ENCODE peak calls at places on chromosomes 5 and 9, in nine cellular contexts. B, E, M, A, S, O, G, F and K are unnamed samples.

GRCh38 chr9:532707-533106 is 308.8 kb upstream of the DMRT1 start:
- DNase-seq in B (no peak), E (no peak), M (no peak), A (no peak), S (no peak), O (no peak), G (no peak), F (no peak), K (no peak)

GRCh38 chr5:174532453-174533126 is 191.8 kb upstream of the MSX2 start:
- DNase-seq in B (no peak), E (no peak), M (peak), A (peak), S (no peak), O (peak), G (no peak), F (no peak), K (peak)

GRCh38 chr5:93755716-93756115 is 14.3 kb upstream of the POU5F2 start:
- DNase-seq in B (no peak), E (no peak), M (no peak), A (no peak), S (no peak), O (no peak), G (no peak), F (no peak), K (no peak)

GRCh38 chr9:131397100-131397790 is 3.4 kb downstream of the PRRC2B start:
- DNase-seq in B (no peak), E (peak), M (peak), A (no peak), S (no peak), O (no peak), G (no peak), F (no peak), K (no peak)

GRCh38 chr9:129610473-129611301 is 10.2 kb downstream of the C9orf50 start:
- DNase-seq in B (peak), E (peak), M (peak), A (peak), S (peak), O (peak), G (peak), F (peak), K (no peak)

GRCh38 chr5:146042628-146043279 is 62.6 kb downstream of the PLAC8L1 start:
- DNase-seq in B (no peak), E (no peak), M (peak), A (peak), S (no peak), O (no peak), G (no peak), F (no peak), K (no peak)

GRCh38 chr5:126624534-126624933 is 23.8 kb downstream of the PHAX start:
- DNase-seq in B (no peak), E (no peak), M (peak), A (peak), S (no peak), O (no peak), G (no peak), F (no peak), K (no peak)

GRCh38 chr5:55597014-55597981 is 62.5 kb upstream of the PLPP1 start:
- DNase-seq in B (no peak), E (no peak), M (peak), A (peak), S (no peak), O (no peak), G (no peak), F (no peak), K (no peak)

GRCh38 chr5:150299571-150300327 is 3.0 kb downstream of the ARSI start:
- DNase-seq in B (no peak), E (no peak), M (peak), A (peak), S (no peak), O (no peak), G (no peak), F (no peak), K (no peak)

GRCh38 chr5:79959407-79959806 is 31.7 kb downstream of the MTX3 start:
- DNase-seq in B (no peak), E (no peak), M (no peak), A (no peak), S (no peak), O (no peak), G (no peak), F (no peak), K (no peak)

GRCh38 chr9:129011170-129011569 is 17.0 kb downstream of the SH3GLB2 start:
- DNase-seq in B (no peak), E (no peak), M (no peak), A (no peak), S (no peak), O (no peak), G (no peak), F (no peak), K (no peak)

GRCh38 chr5:156391139-156391538 is 64.2 kb downstream of the SGCD start:
- DNase-seq in B (no peak), E (no peak), M (peak), A (no peak), S (no peak), O (no peak), G (no peak), F (no peak), K (no peak)

GRCh38 chr5:40646286-40646685 is 33.4 kb upstream of the PTGER4 start:
- DNase-seq in B (no peak), E (no peak), M (no peak), A (peak), S (no peak), O (no peak), G (no peak), F (no peak), K (no peak)

GRCh38 chr5:179699640-179700298 is 1.0 kb downstream of the CANX start:
- DNase-seq in B (no peak), E (peak), M (peak), A (peak), S (peak), O (peak), G (no peak), F (no peak), K (no peak)

GRCh38 chr9:91082709-91083108 is 279.0 kb downstream of the AUH start:
- DNase-seq in B (no peak), E (no peak), M (no peak), A (no peak), S (no peak), O (no peak), G (no peak), F (no peak), K (no peak)

GRCh38 chr5:135235551-135236100 is 163.4 kb downstream of the MACROH2A1 start:
- DNase-seq in B (no peak), E (no peak), M (no peak), A (no peak), S (no peak), O (no peak), G (no peak), F (no peak), K (no peak)

GRCh38 chr5:137733922-137734695 is 1.8 kb downstream of the KLHL3 start:
- DNase-seq in B (no peak), E (no peak), M (no peak), A (no peak), S (no peak), O (no peak), G (no peak), F (no peak), K (no peak)

GRCh38 chr9:137444106-137444790 is 3.1 kb upstream of the ENTPD8 start:
- DNase-seq in B (no peak), E (no peak), M (no peak), A (no peak), S (no peak), O (no peak), G (no peak), F (no peak), K (no peak)

GRCh38 chr9:109574061-109574882 is 76.2 kb upstream of the PTPN3 start:
- DNase-seq in B (no peak), E (peak), M (peak), A (peak), S (no peak), O (peak), G (no peak), F (no peak), K (no peak)

GRCh38 chr9:83154821-83155220 is 91.9 kb upstream of the RASEF start:
- DNase-seq in B (no peak), E (no peak), M (peak), A (peak), S (no peak), O (no peak), G (no peak), F (no peak), K (no peak)

GRCh38 chr9:133406480-133407307 is 11.1 kb downstream of the REXO4 start:
- DNase-seq in B (peak), E (peak), M (peak), A (peak), S (peak), O (peak), G (peak), F (peak), K (no peak)

GRCh38 chr5:55226027-55226933 is 835 bp downstream of the MCIDAS start:
- DNase-seq in B (no peak), E (peak), M (peak), A (peak), S (no peak), O (peak), G (no peak), F (peak), K (peak)

GRCh38 chr5:166430491-166431319 is 1860.7 kb upstream of the WWC1 start:
- DNase-seq in B (no peak), E (no peak), M (no peak), A (no peak), S (no peak), O (no peak), G (no peak), F (no peak), K (no peak)

GRCh38 chr9:130834371-130835311 is at the start of gene ABL1:
- DNase-seq in B (peak), E (peak), M (peak), A (peak), S (peak), O (peak), G (peak), F (peak), K (peak)

GRCh38 chr9:120876842-120877240 is at the start of gene PHF19:
- DNase-seq in B (no peak), E (no peak), M (peak), A (no peak), S (no peak), O (peak), G (no peak), F (peak), K (no peak)

GRCh38 chr5:169004551-169004950 is 296.4 kb downstream of the SLIT3 start:
- DNase-seq in B (no peak), E (no peak), M (peak), A (no peak), S (no peak), O (no peak), G (no peak), F (no peak), K (no peak)

GRCh38 chr5:41956943-41957342 is 31.9 kb downstream of the FBXO4 start:
- DNase-seq in B (no peak), E (no peak), M (no peak), A (no peak), S (no peak), O (no peak), G (no peak), F (no peak), K (no peak)

GRCh38 chr5:30099634-30100033 is 1093.9 kb upstream of the CDH6 start:
- DNase-seq in B (no peak), E (peak), M (peak), A (peak), S (no peak), O (no peak), G (no peak), F (no peak), K (no peak)

GRCh38 chr5:163395794-163396193 is 41.6 kb upstream of the CCNG1 start:
- DNase-seq in B (no peak), E (no peak), M (no peak), A (no peak), S (no peak), O (no peak), G (no peak), F (no peak), K (no peak)

GRCh38 chr9:137534256-137535119 is 15.7 kb downstream of the PNPLA7 start:
- DNase-seq in B (no peak), E (peak), M (peak), A (peak), S (peak), O (peak), G (no peak), F (no peak), K (no peak)

GRCh38 chr5:6111131-6111530 is 267.2 kb downstream of the MED10 start:
- DNase-seq in B (no peak), E (no peak), M (no peak), A (no peak), S (no peak), O (no peak), G (no peak), F (no peak), K (no peak)

GRCh38 chr5:65801332-65801731 is 79.3 kb downstream of the NLN start:
- DNase-seq in B (no peak), E (no peak), M (peak), A (peak), S (no peak), O (no peak), G (no peak), F (no peak), K (no peak)

GRCh38 chr9:82621446-82621845 is 441.5 kb downstream of the RASEF start:
- DNase-seq in B (no peak), E (peak), M (peak), A (peak), S (no peak), O (no peak), G (no peak), F (no peak), K (no peak)